ENCODE peak calls at places on chromosomes 1 and 21, in seven cellular contexts. R is H9, K is neuronal stem cell, J is mesenchymal stem cell, V is IMR-90, P is H1, T is trophoblast cell. X is an unnamed sample.
A peak's percentile ranks its signal among the peaks of the same experiment; 100 is the strongest.

GRCh38 chr1:6730473-6730872 is 28.9 kb upstream of the DNAJC11 start:
- DNase-seq in P (no peak), R (peak; percentile 45), V (no peak), J (no peak), T (no peak), K (no peak), X (no peak)

GRCh38 chr1:44442791-44443190 is 37.7 kb downstream of the RNF220 start:
- DNase-seq in P (no peak), K (no peak), J (no peak), T (no peak), V (no peak), R (no peak), X (no peak)

GRCh38 chr1:147636314-147636713 is 34.0 kb downstream of the ACP6 start:
- DNase-seq in R (no peak), J (no peak), K (no peak), T (no peak), V (no peak), P (no peak), X (no peak)

GRCh38 chr1:59285691-59286090 is 11.2 kb upstream of the FGGY start:
- DNase-seq in T (peak; percentile 29), P (no peak), J (no peak), V (peak; percentile 56), K (no peak), R (no peak), X (no peak)

GRCh38 chr1:154170547-154171221 is 15.8 kb upstream of the NUP210L start:
- DNase-seq in K (no peak), T (no peak), V (no peak), P (no peak), R (no peak), J (no peak), X (no peak)

GRCh38 chr1:179082308-179083030 is 599 bp downstream of the TOR3A start:
- DNase-seq in V (no peak), K (peak; percentile 33), J (peak; percentile 42), R (peak; percentile 63), P (peak; percentile 69), T (peak; percentile 4), X (no peak)

GRCh38 chr1:36248250-36248894 is 24.1 kb downstream of the THRAP3 start:
- DNase-seq in R (no peak), V (peak; percentile 93), P (no peak), J (peak; percentile 97), K (no peak), T (peak; percentile 82), X (peak; percentile 49)

GRCh38 chr1:12587981-12588620 is 29.9 kb downstream of the DHRS3 start:
- DNase-seq in K (no peak), R (no peak), V (peak; percentile 58), T (no peak), J (peak; percentile 16), P (no peak), X (no peak)

GRCh38 chr1:44947060-44947773 is 39.2 kb downstream of the EIF2B3 start:
- DNase-seq in V (peak; percentile 69), R (no peak), P (no peak), T (no peak), J (peak; percentile 84), K (no peak), X (no peak)

GRCh38 chr1:224565186-224565585 is 50.9 kb upstream of the CNIH3 start:
- DNase-seq in V (peak; percentile 92), K (no peak), J (peak; percentile 95), R (no peak), T (peak; percentile 23), P (no peak), X (no peak)

GRCh38 chr1:206856674-206857464 is 8.6 kb upstream of the IL20 start:
- DNase-seq in T (no peak), K (no peak), P (no peak), R (no peak), V (no peak), J (no peak), X (peak; percentile 41)

GRCh38 chr1:169110265-169110664 is 3.8 kb downstream of the ATP1B1 start:
- DNase-seq in K (no peak), R (no peak), P (no peak), J (peak; percentile 38), T (no peak), V (no peak), X (peak; percentile 50)

GRCh38 chr1:223229756-223230155 is 86.7 kb upstream of the TLR5 start:
- DNase-seq in T (no peak), R (peak; percentile 5), J (no peak), P (no peak), K (no peak), V (no peak), X (no peak)

GRCh38 chr21:25960423-25960822 is 210.1 kb downstream of the APP start:
- DNase-seq in P (no peak), K (peak; percentile 11), T (no peak), J (peak; percentile 22), V (no peak), R (peak; percentile 51), X (peak; percentile 76)

GRCh38 chr1:234515821-234516241 is 36.9 kb upstream of the TARBP1 start:
- DNase-seq in J (no peak), T (no peak), R (no peak), V (peak; percentile 61), K (no peak), P (no peak), X (peak; percentile 59)

GRCh38 chr21:33362044-33362555 is 37.3 kb downstream of the IFNAR1 start:
- DNase-seq in R (peak; percentile 92), K (no peak), V (no peak), J (no peak), T (peak; percentile 83), P (peak; percentile 70), X (peak; percentile 54)

GRCh38 chr21:17467829-17468228 is 45.0 kb upstream of the CXADR start:
- DNase-seq in R (no peak), V (peak; percentile 56), J (no peak), T (no peak), P (no peak), K (no peak), X (peak; percentile 64)

GRCh38 chr1:188497020-188497419 is 1668.3 kb downstream of the PLA2G4A start:
- DNase-seq in V (no peak), J (no peak), T (no peak), P (no peak), R (no peak), K (no peak), X (no peak)

GRCh38 chr1:224668991-224669390 is 52.9 kb downstream of the CNIH3 start:
- DNase-seq in J (peak; percentile 8), K (no peak), V (no peak), R (no peak), P (no peak), T (no peak), X (no peak)

GRCh38 chr1:85465099-85465790 is at the start of gene DDAH1:
- DNase-seq in K (no peak), J (peak; percentile 73), R (peak; percentile 74), P (peak; percentile 74), V (peak; percentile 65), T (peak; percentile 3), X (peak; percentile 70)

GRCh38 chr1:15734296-15734695 is 1.8 kb upstream of the SLC25A34 start:
- DNase-seq in P (no peak), K (no peak), V (no peak), J (no peak), T (no peak), R (no peak), X (no peak)

GRCh38 chr1:57623791-57624538 is 200.1 kb upstream of the DAB1 start:
- DNase-seq in P (no peak), J (peak; percentile 12), V (no peak), T (no peak), R (no peak), K (no peak), X (peak; percentile 65)

GRCh38 chr1:65846911-65847310 is 54.2 kb downstream of the PDE4B start:
- DNase-seq in T (no peak), V (no peak), K (no peak), J (peak; percentile 45), R (no peak), P (no peak), X (no peak)

GRCh38 chr1:223723351-223723904 is 11.1 kb downstream of the CAPN2 start:
- DNase-seq in K (no peak), P (no peak), J (no peak), V (no peak), T (no peak), R (no peak), X (no peak)

GRCh38 chr1:30743584-30744059 is 14.0 kb downstream of the LAPTM5 start:
- DNase-seq in V (no peak), P (no peak), K (no peak), R (no peak), J (no peak), T (no peak), X (no peak)

GRCh38 chr1:7289694-7290093 is 481.4 kb upstream of the VAMP3 start:
- DNase-seq in J (no peak), P (no peak), R (no peak), V (no peak), K (no peak), T (no peak), X (no peak)

GRCh38 chr1:205639567-205639966 is 7.8 kb upstream of the ELK4 start:
- DNase-seq in J (no peak), T (no peak), K (no peak), P (no peak), V (no peak), R (no peak), X (no peak)
- H2BK120ac ChIP-seq in J (no peak overlapping the region), T (no peak overlapping the region), K (no peak overlapping the region), P (no peak overlapping the region), V (no peak overlapping the region), R (no peak overlapping the region), X (no peak overlapping the region)

DNA sequence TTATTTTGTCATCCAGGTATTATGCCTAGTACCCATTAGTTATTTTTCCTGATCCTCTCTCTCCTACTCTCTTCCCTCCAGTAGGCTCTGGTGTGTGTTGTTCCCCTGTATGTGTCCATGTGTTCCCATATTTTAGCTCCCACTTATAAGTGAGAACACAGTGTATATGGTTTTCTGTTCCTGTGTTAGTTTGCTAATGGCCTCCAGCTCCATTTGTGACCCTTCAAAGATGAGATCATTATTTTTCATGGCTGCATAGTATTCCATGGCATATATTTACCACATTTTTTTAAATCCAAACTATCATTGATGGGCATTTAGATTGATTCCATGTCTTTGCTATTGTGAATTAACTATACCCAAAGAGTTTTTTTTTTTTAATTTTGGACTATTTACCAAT is 1675.7 kb upstream of the B3GALT2 start:
- DNase-seq in K (no peak), T (no peak), R (no peak), V (no peak), J (no peak), P (no peak), X (no peak)
- H2BK120ac ChIP-seq in K (no peak overlapping the region), T (no peak overlapping the region), R (no peak overlapping the region), V (no peak overlapping the region), J (no peak overlapping the region), P (no peak overlapping the region), X (no peak overlapping the region)

GRCh38 chr1:155960081-155960745 is 18.1 kb downstream of the ARHGEF2 start:
- DNase-seq in R (no peak), V (no peak), P (no peak), T (peak; percentile 75), K (no peak), J (no peak), X (no peak)
- H2BK120ac ChIP-seq in R (no peak overlapping the region), V (no peak overlapping the region), P (no peak overlapping the region), T (no peak overlapping the region), K (no peak overlapping the region), J (no peak overlapping the region), X (no peak overlapping the region)

GRCh38 chr21:23480591-23481270 is 2126.6 kb downstream of the MRPL39 start:
- DNase-seq in P (no peak), J (no peak), V (no peak), K (no peak), R (no peak), T (no peak), X (no peak)
- H2BK120ac ChIP-seq in P (no peak overlapping the region), J (no peak overlapping the region), V (no peak overlapping the region), K (no peak overlapping the region), R (no peak overlapping the region), T (no peak overlapping the region), X (no peak overlapping the region)

GRCh38 chr21:45489480-45489982 is 52.7 kb downstream of the SLC19A1 start:
- DNase-seq in T (no peak), R (no peak), V (no peak), K (no peak), P (peak; percentile 62), J (no peak), X (no peak)
- H2BK120ac ChIP-seq in T (no peak overlapping the region), R (no peak overlapping the region), V (no peak overlapping the region), K (no peak overlapping the region), P (no peak overlapping the region), J (no peak overlapping the region), X (no peak overlapping the region)